ENCODE peak calls at places on chromosome 1, in eight cellular contexts. One of them, this sample, is unnamed.

GRCh38 chr1:208206092-208206698 is 38.0 kb downstream of the PLXNA2 start:
- DNase-seq in CD4-positive, alpha-beta T cell: no peak
- DNase-seq in activated gamma-delta T cell treated with anti-CD3 and anti-CD28 coated beads, Interleukin-2, amount 50 U/mL, for 16 hours: no peak
- DNase-seq in NCI-H1694 treated with DMSO at 0.1 percent for 48 hours: no peak
- DNase-seq in bronchial epithelial cell: no peak
- DNase-seq in stimulated activated CD8-positive, alpha-beta memory T cell treated with anti-CD3 and anti-CD28 coated beads, Interleukin-2, amount 100 ng/mL, for 1 hour: no peak
- DNase-seq in AG10803: no peak
- DNase-seq in HFF-Myc: no peak
- DNase-seq in this sample: no peak

GRCh38 chr1:46535063-46535462 is 16.4 kb downstream of the KNCN start:
- DNase-seq in AG10803: no peak
- DNase-seq in stimulated activated CD8-positive, alpha-beta memory T cell treated with anti-CD3 and anti-CD28 coated beads, Interleukin-2, amount 100 ng/mL, for 1 hour: no peak
- DNase-seq in CD4-positive, alpha-beta T cell: no peak
- DNase-seq in activated gamma-delta T cell treated with anti-CD3 and anti-CD28 coated beads, Interleukin-2, amount 50 U/mL, for 16 hours: no peak
- DNase-seq in NCI-H1694 treated with DMSO at 0.1 percent for 48 hours: no peak
- DNase-seq in HFF-Myc: no peak
- DNase-seq in bronchial epithelial cell: peak
- DNase-seq in this sample: no peak

GRCh38 chr1:154753426-154753825 is 116.7 kb downstream of the KCNN3 start:
- DNase-seq in stimulated activated CD8-positive, alpha-beta memory T cell treated with anti-CD3 and anti-CD28 coated beads, Interleukin-2, amount 100 ng/mL, for 1 hour: no peak
- DNase-seq in NCI-H1694 treated with DMSO at 0.1 percent for 48 hours: no peak
- DNase-seq in bronchial epithelial cell: no peak
- DNase-seq in activated gamma-delta T cell treated with anti-CD3 and anti-CD28 coated beads, Interleukin-2, amount 50 U/mL, for 16 hours: no peak
- DNase-seq in HFF-Myc: no peak
- DNase-seq in CD4-positive, alpha-beta T cell: no peak
- DNase-seq in AG10803: no peak
- DNase-seq in this sample: no peak

GRCh38 chr1:3741566-3742438 is 10.4 kb upstream of the CCDC27 start:
- DNase-seq in activated gamma-delta T cell treated with anti-CD3 and anti-CD28 coated beads, Interleukin-2, amount 50 U/mL, for 16 hours: no peak
- DNase-seq in bronchial epithelial cell: no peak
- DNase-seq in HFF-Myc: no peak
- DNase-seq in stimulated activated CD8-positive, alpha-beta memory T cell treated with anti-CD3 and anti-CD28 coated beads, Interleukin-2, amount 100 ng/mL, for 1 hour: no peak
- DNase-seq in CD4-positive, alpha-beta T cell: no peak
- DNase-seq in NCI-H1694 treated with DMSO at 0.1 percent for 48 hours: no peak
- DNase-seq in AG10803: no peak
- DNase-seq in this sample: no peak

GRCh38 chr1:154663656-154664055 is 55.7 kb upstream of the ADAR start:
- DNase-seq in CD4-positive, alpha-beta T cell: no peak
- DNase-seq in stimulated activated CD8-positive, alpha-beta memory T cell treated with anti-CD3 and anti-CD28 coated beads, Interleukin-2, amount 100 ng/mL, for 1 hour: no peak
- DNase-seq in bronchial epithelial cell: no peak
- DNase-seq in activated gamma-delta T cell treated with anti-CD3 and anti-CD28 coated beads, Interleukin-2, amount 50 U/mL, for 16 hours: no peak
- DNase-seq in HFF-Myc: no peak
- DNase-seq in AG10803: no peak
- DNase-seq in NCI-H1694 treated with DMSO at 0.1 percent for 48 hours: peak
- DNase-seq in this sample: no peak

GRCh38 chr1:184535191-184535970 is 148.6 kb downstream of the C1orf21 start:
- DNase-seq in HFF-Myc: no peak
- DNase-seq in activated gamma-delta T cell treated with anti-CD3 and anti-CD28 coated beads, Interleukin-2, amount 50 U/mL, for 16 hours: no peak
- DNase-seq in AG10803: peak
- DNase-seq in NCI-H1694 treated with DMSO at 0.1 percent for 48 hours: no peak
- DNase-seq in bronchial epithelial cell: no peak
- DNase-seq in stimulated activated CD8-positive, alpha-beta memory T cell treated with anti-CD3 and anti-CD28 coated beads, Interleukin-2, amount 100 ng/mL, for 1 hour: no peak
- DNase-seq in CD4-positive, alpha-beta T cell: no peak
- DNase-seq in this sample: peak

GRCh38 chr1:228037401-228038386 is 30.9 kb downstream of the WNT3A start:
- DNase-seq in AG10803: no peak
- DNase-seq in bronchial epithelial cell: peak
- DNase-seq in HFF-Myc: no peak
- DNase-seq in stimulated activated CD8-positive, alpha-beta memory T cell treated with anti-CD3 and anti-CD28 coated beads, Interleukin-2, amount 100 ng/mL, for 1 hour: no peak
- DNase-seq in NCI-H1694 treated with DMSO at 0.1 percent for 48 hours: no peak
- DNase-seq in activated gamma-delta T cell treated with anti-CD3 and anti-CD28 coated beads, Interleukin-2, amount 50 U/mL, for 16 hours: peak
- DNase-seq in CD4-positive, alpha-beta T cell: no peak
- DNase-seq in this sample: no peak

GRCh38 chr1:193754732-193755427 is 568.5 kb upstream of the B3GALT2 start:
- DNase-seq in AG10803: no peak
- DNase-seq in CD4-positive, alpha-beta T cell: no peak
- DNase-seq in activated gamma-delta T cell treated with anti-CD3 and anti-CD28 coated beads, Interleukin-2, amount 50 U/mL, for 16 hours: no peak
- DNase-seq in NCI-H1694 treated with DMSO at 0.1 percent for 48 hours: no peak
- DNase-seq in stimulated activated CD8-positive, alpha-beta memory T cell treated with anti-CD3 and anti-CD28 coated beads, Interleukin-2, amount 100 ng/mL, for 1 hour: no peak
- DNase-seq in bronchial epithelial cell: peak
- DNase-seq in HFF-Myc: no peak
- DNase-seq in this sample: no peak

GRCh38 chr1:228687562-228687961 is 47.7 kb upstream of the RHOU start:
- DNase-seq in NCI-H1694 treated with DMSO at 0.1 percent for 48 hours: no peak
- DNase-seq in CD4-positive, alpha-beta T cell: no peak
- DNase-seq in AG10803: no peak
- DNase-seq in stimulated activated CD8-positive, alpha-beta memory T cell treated with anti-CD3 and anti-CD28 coated beads, Interleukin-2, amount 100 ng/mL, for 1 hour: no peak
- DNase-seq in bronchial epithelial cell: no peak
- DNase-seq in HFF-Myc: no peak
- DNase-seq in activated gamma-delta T cell treated with anti-CD3 and anti-CD28 coated beads, Interleukin-2, amount 50 U/mL, for 16 hours: no peak
- DNase-seq in this sample: no peak

GRCh38 chr1:109137959-109138757 is 24.2 kb downstream of the ELAPOR1 start:
- DNase-seq in bronchial epithelial cell: no peak
- DNase-seq in HFF-Myc: no peak
- DNase-seq in CD4-positive, alpha-beta T cell: no peak
- DNase-seq in NCI-H1694 treated with DMSO at 0.1 percent for 48 hours: no peak
- DNase-seq in activated gamma-delta T cell treated with anti-CD3 and anti-CD28 coated beads, Interleukin-2, amount 50 U/mL, for 16 hours: no peak
- DNase-seq in AG10803: no peak
- DNase-seq in stimulated activated CD8-positive, alpha-beta memory T cell treated with anti-CD3 and anti-CD28 coated beads, Interleukin-2, amount 100 ng/mL, for 1 hour: no peak
- DNase-seq in this sample: no peak

GRCh38 chr1:74812180-74812541 is 79.2 kb downstream of the TYW3 start:
- DNase-seq in bronchial epithelial cell: no peak
- DNase-seq in NCI-H1694 treated with DMSO at 0.1 percent for 48 hours: peak
- DNase-seq in CD4-positive, alpha-beta T cell: no peak
- DNase-seq in HFF-Myc: no peak
- DNase-seq in activated gamma-delta T cell treated with anti-CD3 and anti-CD28 coated beads, Interleukin-2, amount 50 U/mL, for 16 hours: no peak
- DNase-seq in AG10803: no peak
- DNase-seq in stimulated activated CD8-positive, alpha-beta memory T cell treated with anti-CD3 and anti-CD28 coated beads, Interleukin-2, amount 100 ng/mL, for 1 hour: no peak
- DNase-seq in this sample: no peak

GRCh38 chr1:53893999-53894636 is at the start of gene DIO1:
- DNase-seq in bronchial epithelial cell: no peak
- DNase-seq in AG10803: no peak
- DNase-seq in CD4-positive, alpha-beta T cell: no peak
- DNase-seq in stimulated activated CD8-positive, alpha-beta memory T cell treated with anti-CD3 and anti-CD28 coated beads, Interleukin-2, amount 100 ng/mL, for 1 hour: no peak
- DNase-seq in HFF-Myc: no peak
- DNase-seq in NCI-H1694 treated with DMSO at 0.1 percent for 48 hours: no peak
- DNase-seq in activated gamma-delta T cell treated with anti-CD3 and anti-CD28 coated beads, Interleukin-2, amount 50 U/mL, for 16 hours: no peak
- DNase-seq in this sample: no peak

GRCh38 chr1:81717230-81717629 is 83.5 kb upstream of the ADGRL2 start:
- DNase-seq in AG10803: no peak
- DNase-seq in activated gamma-delta T cell treated with anti-CD3 and anti-CD28 coated beads, Interleukin-2, amount 50 U/mL, for 16 hours: no peak
- DNase-seq in bronchial epithelial cell: peak
- DNase-seq in CD4-positive, alpha-beta T cell: no peak
- DNase-seq in HFF-Myc: no peak
- DNase-seq in stimulated activated CD8-positive, alpha-beta memory T cell treated with anti-CD3 and anti-CD28 coated beads, Interleukin-2, amount 100 ng/mL, for 1 hour: no peak
- DNase-seq in NCI-H1694 treated with DMSO at 0.1 percent for 48 hours: no peak
- DNase-seq in this sample: no peak

GRCh38 chr1:8165595-8166360 is 139.7 kb upstream of the ERRFI1 start:
- DNase-seq in CD4-positive, alpha-beta T cell: no peak
- DNase-seq in NCI-H1694 treated with DMSO at 0.1 percent for 48 hours: no peak
- DNase-seq in activated gamma-delta T cell treated with anti-CD3 and anti-CD28 coated beads, Interleukin-2, amount 50 U/mL, for 16 hours: no peak
- DNase-seq in bronchial epithelial cell: no peak
- DNase-seq in HFF-Myc: no peak
- DNase-seq in stimulated activated CD8-positive, alpha-beta memory T cell treated with anti-CD3 and anti-CD28 coated beads, Interleukin-2, amount 100 ng/mL, for 1 hour: no peak
- DNase-seq in AG10803: no peak
- DNase-seq in this sample: no peak

This sample was measured in BJ.